ENCODE peak calls at places on chromosome X, in four cellular contexts. One of them, this sample, is unnamed.

GRCh38 chrX:104112326-104112951 is at the start of gene ZCCHC18:
- DNase-seq in CD8-positive, alpha-beta T cell: no peak
- DNase-seq in NB4: peak
- DNase-seq in epithelial cell of proximal tubule: no peak
- DNase-seq in this sample: no peak

GRCh38 chrX:132909643-132910042 is 48.8 kb downstream of the HS6ST2 start:
- DNase-seq in epithelial cell of proximal tubule: no peak
- DNase-seq in CD8-positive, alpha-beta T cell: no peak
- DNase-seq in NB4: peak
- DNase-seq in this sample: peak

GRCh38 chrX:13377537-13377936 is 57.7 kb upstream of the ATXN3L start:
- DNase-seq in CD8-positive, alpha-beta T cell: no peak
- DNase-seq in epithelial cell of proximal tubule: no peak
- DNase-seq in NB4: no peak
- DNase-seq in this sample: no peak

GRCh38 chrX:105314468-105314867 is 94.0 kb upstream of the TEX13A start:
- DNase-seq in epithelial cell of proximal tubule: no peak
- DNase-seq in CD8-positive, alpha-beta T cell: no peak
- DNase-seq in NB4: no peak
- DNase-seq in this sample: no peak

GRCh38 chrX:153926863-153927685 is 1.0 kb upstream of the ARHGAP4 start:
- DNase-seq in NB4: peak
- DNase-seq in epithelial cell of proximal tubule: no peak
- DNase-seq in CD8-positive, alpha-beta T cell: peak
- DNase-seq in this sample: no peak

GRCh38 chrX:29617276-29617675 is 598.1 kb upstream of the MAGEB2 start:
- DNase-seq in CD8-positive, alpha-beta T cell: no peak
- DNase-seq in NB4: no peak
- DNase-seq in epithelial cell of proximal tubule: peak
- DNase-seq in this sample: peak

GRCh38 chrX:7240929-7241328 is 93.0 kb upstream of the PUDP start:
- DNase-seq in NB4: no peak
- DNase-seq in epithelial cell of proximal tubule: no peak
- DNase-seq in CD8-positive, alpha-beta T cell: no peak
- DNase-seq in this sample: no peak

GRCh38 chrX:47223476-47224250 is 5.2 kb downstream of the CDK16 start:
- DNase-seq in epithelial cell of proximal tubule: no peak
- DNase-seq in NB4: no peak
- DNase-seq in CD8-positive, alpha-beta T cell: no peak
- DNase-seq in this sample: no peak

GRCh38 chrX:79413009-79413408 is 45.9 kb upstream of the ITM2A start:
- DNase-seq in epithelial cell of proximal tubule: no peak
- DNase-seq in CD8-positive, alpha-beta T cell: no peak
- DNase-seq in NB4: peak
- DNase-seq in this sample: no peak

GRCh38 chrX:51496501-51497291 is at the start of gene NUDT11:
- DNase-seq in NB4: no peak
- DNase-seq in epithelial cell of proximal tubule: no peak
- DNase-seq in CD8-positive, alpha-beta T cell: peak
- DNase-seq in this sample: no peak

GRCh38 chrX:1502241-1502640 is 34.7 kb downstream of the P2RY8 start:
- DNase-seq in NB4: peak
- DNase-seq in CD8-positive, alpha-beta T cell: no peak
- DNase-seq in epithelial cell of proximal tubule: no peak
- DNase-seq in this sample: no peak

GRCh38 chrX:10077425-10078188 is 79.2 kb upstream of the CLCN4 start:
- DNase-seq in NB4: no peak
- DNase-seq in CD8-positive, alpha-beta T cell: no peak
- DNase-seq in epithelial cell of proximal tubule: no peak
- DNase-seq in this sample: no peak

GRCh38 chrX:143306991-143307965 is 210.0 kb downstream of the SPANXN3 start:
- DNase-seq in NB4: no peak
- DNase-seq in epithelial cell of proximal tubule: no peak
- DNase-seq in CD8-positive, alpha-beta T cell: no peak
- DNase-seq in this sample: no peak

GRCh38 chrX:50799531-50799961 is 14.4 kb downstream of the SHROOM4 start:
- DNase-seq in epithelial cell of proximal tubule: peak
- DNase-seq in CD8-positive, alpha-beta T cell: no peak
- DNase-seq in NB4: peak
- DNase-seq in this sample: peak

GRCh38 chrX:67961516-67961915 is 417.7 kb downstream of the AR start:
- DNase-seq in epithelial cell of proximal tubule: no peak
- DNase-seq in CD8-positive, alpha-beta T cell: no peak
- DNase-seq in NB4: no peak
- DNase-seq in this sample: no peak

GRCh38 chrX:136237074-136237473 is 14.1 kb downstream of the MAP7D3 start:
- DNase-seq in epithelial cell of proximal tubule: no peak
- DNase-seq in NB4: no peak
- DNase-seq in CD8-positive, alpha-beta T cell: no peak
- DNase-seq in this sample: no peak

GRCh38 chrX:12753366-12753765 is 37.8 kb upstream of the PRPS2 start:
- DNase-seq in epithelial cell of proximal tubule: no peak
- DNase-seq in NB4: no peak
- DNase-seq in CD8-positive, alpha-beta T cell: no peak
- DNase-seq in this sample: no peak

GRCh38 chrX:7514871-7515599 is 327.9 kb upstream of the VCX start:
- DNase-seq in epithelial cell of proximal tubule: peak
- DNase-seq in CD8-positive, alpha-beta T cell: no peak
- DNase-seq in NB4: no peak
- DNase-seq in this sample: no peak

GRCh38 chrX:43860646-43861370 is 21.4 kb downstream of the MAOB start:
- DNase-seq in CD8-positive, alpha-beta T cell: no peak
- DNase-seq in NB4: no peak
- DNase-seq in epithelial cell of proximal tubule: peak
- DNase-seq in this sample: peak

GRCh38 chrX:78123190-78123589 is 16.3 kb downstream of the TAF9B start:
- DNase-seq in NB4: no peak
- DNase-seq in epithelial cell of proximal tubule: no peak
- DNase-seq in CD8-positive, alpha-beta T cell: no peak
- DNase-seq in this sample: peak

GRCh38 chrX:23844502-23845138 is 61.6 kb downstream of the SAT1 start:
- DNase-seq in CD8-positive, alpha-beta T cell: no peak
- DNase-seq in epithelial cell of proximal tubule: no peak
- DNase-seq in NB4: peak
- DNase-seq in this sample: no peak

GRCh38 chrX:114906978-114907510 is 110.4 kb downstream of the IL13RA2 start:
- DNase-seq in epithelial cell of proximal tubule: no peak
- DNase-seq in CD8-positive, alpha-beta T cell: no peak
- DNase-seq in NB4: no peak
- DNase-seq in this sample: no peak

GRCh38 chrX:76148011-76148665 is 24.7 kb upstream of the PBDC1 start:
- DNase-seq in CD8-positive, alpha-beta T cell: no peak
- DNase-seq in NB4: peak
- DNase-seq in epithelial cell of proximal tubule: no peak
- DNase-seq in this sample: no peak

GRCh38 chrX:17547658-17548057 is 172.7 kb downstream of the NHS start:
- DNase-seq in CD8-positive, alpha-beta T cell: no peak
- DNase-seq in epithelial cell of proximal tubule: no peak
- DNase-seq in NB4: no peak
- DNase-seq in this sample: peak

GRCh38 chrX:154372612-154373022 is 1.8 kb downstream of the FLNA start:
- DNase-seq in CD8-positive, alpha-beta T cell: no peak
- DNase-seq in NB4: peak
- DNase-seq in epithelial cell of proximal tubule: no peak
- DNase-seq in this sample: peak

GRCh38 chrX:112832481-112833095 is 8.0 kb downstream of the AMOT start:
- DNase-seq in epithelial cell of proximal tubule: no peak
- DNase-seq in CD8-positive, alpha-beta T cell: no peak
- DNase-seq in NB4: no peak
- DNase-seq in this sample: no peak

GRCh38 chrX:136170109-136170800 is 22.9 kb downstream of the FHL1 start:
- DNase-seq in NB4: no peak
- DNase-seq in CD8-positive, alpha-beta T cell: no peak
- DNase-seq in epithelial cell of proximal tubule: no peak
- DNase-seq in this sample: no peak

GRCh38 chrX:132217203-132218073 is 1.8 kb downstream of the RAP2C start:
- DNase-seq in epithelial cell of proximal tubule: no peak
- DNase-seq in NB4: peak
- DNase-seq in CD8-positive, alpha-beta T cell: peak
- DNase-seq in this sample: peak

GRCh38 chrX:1249101-1249887 is 19.3 kb upstream of the CSF2RA start:
- DNase-seq in epithelial cell of proximal tubule: no peak
- DNase-seq in NB4: peak
- DNase-seq in CD8-positive, alpha-beta T cell: peak
- DNase-seq in this sample: no peak

GRCh38 chrX:118675336-118675965 is 52.0 kb upstream of the IL13RA1 start:
- DNase-seq in NB4: peak
- DNase-seq in CD8-positive, alpha-beta T cell: no peak
- DNase-seq in epithelial cell of proximal tubule: no peak
- DNase-seq in this sample: no peak

GRCh38 chrX:68710870-68711576 is 63.6 kb downstream of the STARD8 start:
- DNase-seq in CD8-positive, alpha-beta T cell: no peak
- DNase-seq in epithelial cell of proximal tubule: no peak
- DNase-seq in NB4: peak
- DNase-seq in this sample: no peak

GRCh38 chrX:34218063-34218462 is 85.9 kb upstream of the FAM47A start:
- DNase-seq in NB4: peak
- DNase-seq in epithelial cell of proximal tubule: no peak
- DNase-seq in CD8-positive, alpha-beta T cell: no peak
- DNase-seq in this sample: no peak

GRCh38 chrX:69896046-69896445 is 153.7 kb downstream of the AWAT2 start:
- DNase-seq in epithelial cell of proximal tubule: no peak
- DNase-seq in CD8-positive, alpha-beta T cell: no peak
- DNase-seq in NB4: no peak
- DNase-seq in this sample: no peak

GRCh38 chrX:10989386-10989785 is 121.7 kb upstream of the HCCS start:
- DNase-seq in NB4: no peak
- DNase-seq in CD8-positive, alpha-beta T cell: no peak
- DNase-seq in epithelial cell of proximal tubule: no peak
- DNase-seq in this sample: no peak

GRCh38 chrX:44432641-44433040 is 89.2 kb upstream of the EFHC2 start:
- DNase-seq in epithelial cell of proximal tubule: no peak
- DNase-seq in CD8-positive, alpha-beta T cell: no peak
- DNase-seq in NB4: no peak
- DNase-seq in this sample: no peak

GRCh38 chrX:10611441-10612090 is 8.8 kb downstream of the MID1 start:
- DNase-seq in NB4: no peak
- DNase-seq in epithelial cell of proximal tubule: no peak
- DNase-seq in CD8-positive, alpha-beta T cell: no peak
- DNase-seq in this sample: no peak

GRCh38 chrX:55490121-55490520 is 473 bp upstream of the USP51 start:
- DNase-seq in epithelial cell of proximal tubule: no peak
- DNase-seq in NB4: no peak
- DNase-seq in CD8-positive, alpha-beta T cell: no peak
- DNase-seq in this sample: no peak
- H3K4me3 ChIP-seq in epithelial cell of proximal tubule: peak
- H3K4me3 ChIP-seq in NB4: peak
- H3K4me3 ChIP-seq in CD8-positive, alpha-beta T cell: peak
- H3K4me3 ChIP-seq in this sample: peak

DNA sequence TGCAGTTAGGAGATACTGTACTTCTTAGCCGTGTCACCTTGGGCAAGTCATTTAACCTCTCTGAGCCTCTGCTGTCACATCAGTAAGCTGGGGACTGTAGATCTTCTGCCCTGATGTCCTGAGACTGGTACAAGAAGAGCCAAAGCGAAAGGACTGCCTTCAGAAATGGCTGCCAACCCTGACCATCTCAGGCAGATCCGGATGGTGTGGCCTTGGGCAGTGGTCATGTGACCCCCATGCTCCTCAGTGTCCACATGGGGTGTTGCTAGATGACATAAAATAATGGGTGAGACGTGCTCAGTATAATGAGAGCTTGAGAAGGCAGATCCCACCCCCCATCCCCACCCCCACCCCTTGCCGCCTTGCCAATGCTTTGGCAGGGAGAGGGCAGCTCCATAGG is 60.4 kb upstream of the MTM1 start:
- DNase-seq in epithelial cell of proximal tubule: no peak
- DNase-seq in NB4: no peak
- DNase-seq in CD8-positive, alpha-beta T cell: no peak
- DNase-seq in this sample: no peak
- H3K4me3 ChIP-seq in epithelial cell of proximal tubule: no peak
- H3K4me3 ChIP-seq in NB4: no peak
- H3K4me3 ChIP-seq in CD8-positive, alpha-beta T cell: no peak
- H3K4me3 ChIP-seq in this sample: no peak

DNA sequence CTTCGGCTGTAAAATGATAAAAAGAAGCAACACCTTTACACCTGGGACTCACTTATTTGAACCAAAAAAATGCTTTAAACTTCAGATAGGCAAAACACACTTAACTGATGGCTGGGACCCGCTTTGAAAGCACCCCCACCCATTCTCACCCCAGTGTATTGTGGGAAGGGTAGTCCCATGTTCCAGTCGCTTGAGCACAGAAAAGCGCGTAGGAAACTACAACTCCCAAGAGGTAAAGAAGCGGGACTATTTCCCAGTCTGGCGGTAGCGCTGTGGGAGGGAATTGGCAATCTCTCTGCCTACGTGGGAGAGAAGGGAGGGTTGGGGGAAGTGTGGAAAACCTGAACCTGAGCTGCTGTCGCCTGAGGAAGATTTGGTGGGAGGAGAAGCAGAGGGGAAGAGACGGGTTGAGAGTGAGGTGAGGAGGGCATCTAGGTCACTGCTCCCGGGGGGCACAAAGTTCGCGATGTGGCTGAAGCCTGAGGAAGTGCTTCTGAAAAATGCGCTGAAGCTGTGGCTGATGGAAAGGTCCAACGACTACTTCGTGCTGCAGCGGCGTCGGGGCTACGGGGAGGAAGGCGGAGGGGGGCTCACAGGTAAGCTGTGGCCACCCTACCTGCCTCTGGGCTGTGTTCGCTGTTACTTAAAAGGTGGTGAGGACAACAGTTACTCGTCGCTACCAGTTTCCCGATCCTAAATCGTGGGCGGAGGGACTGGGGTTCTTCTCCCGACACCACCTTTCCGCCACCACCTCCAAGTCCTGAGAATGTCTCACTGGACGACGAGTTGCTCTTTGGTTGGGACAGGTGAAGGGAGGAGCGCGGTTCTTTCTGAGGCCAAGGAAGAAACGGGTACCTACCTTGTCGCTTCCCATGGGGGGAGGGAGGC is at the start of gene TBC1D8B:
- DNase-seq in CD8-positive, alpha-beta T cell: no peak
- DNase-seq in epithelial cell of proximal tubule: peak
- DNase-seq in NB4: peak
- DNase-seq in this sample: peak
- H3K4me3 ChIP-seq in CD8-positive, alpha-beta T cell: peak
- H3K4me3 ChIP-seq in epithelial cell of proximal tubule: peak
- H3K4me3 ChIP-seq in NB4: no peak
- H3K4me3 ChIP-seq in this sample: peak

GRCh38 chrX:39967348-39967747 is 130.4 kb downstream of the BCOR start:
- DNase-seq in CD8-positive, alpha-beta T cell: no peak
- DNase-seq in NB4: peak
- DNase-seq in epithelial cell of proximal tubule: no peak
- DNase-seq in this sample: no peak
- H3K4me3 ChIP-seq in CD8-positive, alpha-beta T cell: no peak
- H3K4me3 ChIP-seq in NB4: no peak
- H3K4me3 ChIP-seq in epithelial cell of proximal tubule: no peak
- H3K4me3 ChIP-seq in this sample: no peak

GRCh38 chrX:133986008-133986683 is 752 bp upstream of the GPC3 start:
- DNase-seq in epithelial cell of proximal tubule: no peak
- DNase-seq in NB4: no peak
- DNase-seq in CD8-positive, alpha-beta T cell: no peak
- DNase-seq in this sample: no peak
- H3K4me3 ChIP-seq in epithelial cell of proximal tubule: peak
- H3K4me3 ChIP-seq in NB4: no peak
- H3K4me3 ChIP-seq in CD8-positive, alpha-beta T cell: peak
- H3K4me3 ChIP-seq in this sample: peak

This sample was measured in kidney epithelial cell.